ENCODE peak calls at places on chromosomes 2 and 18, in six cellular contexts. One of them, this sample, is unnamed.

GRCh38 chr2:141557329-141558098 is 573.3 kb downstream of the LRP1B start:
- DNase-seq in transverse colon: no peak
- DNase-seq in spleen: no peak
- DNase-seq in HL-60: peak
- DNase-seq in fibroblast of lung: peak
- DNase-seq in astrocyte: peak
- DNase-seq in this sample: peak

GRCh38 chr2:150482667-150483260 is 4.7 kb downstream of the RND3 start:
- DNase-seq in transverse colon: no peak
- DNase-seq in spleen: no peak
- DNase-seq in HL-60: no peak
- DNase-seq in fibroblast of lung: peak
- DNase-seq in astrocyte: no peak
- DNase-seq in this sample: no peak

GRCh38 chr2:218831378-218831990 is at the start of gene PRKAG3:
- DNase-seq in transverse colon: no peak
- DNase-seq in spleen: peak
- DNase-seq in HL-60: no peak
- DNase-seq in fibroblast of lung: no peak
- DNase-seq in astrocyte: no peak
- DNase-seq in this sample: no peak

GRCh38 chr18:60975419-60975818 is 357.8 kb upstream of the CDH20 start:
- DNase-seq in transverse colon: no peak
- DNase-seq in spleen: no peak
- DNase-seq in HL-60: no peak
- DNase-seq in fibroblast of lung: no peak
- DNase-seq in astrocyte: no peak
- DNase-seq in this sample: no peak

GRCh38 chr2:30661173-30662107 is 145.8 kb downstream of the CAPN13 start:
- DNase-seq in transverse colon: no peak
- DNase-seq in spleen: no peak
- DNase-seq in HL-60: no peak
- DNase-seq in fibroblast of lung: no peak
- DNase-seq in astrocyte: peak
- DNase-seq in this sample: no peak

GRCh38 chr2:230496891-230497290 is 80.9 kb downstream of the SP100 start:
- DNase-seq in transverse colon: no peak
- DNase-seq in spleen: no peak
- DNase-seq in HL-60: no peak
- DNase-seq in fibroblast of lung: no peak
- DNase-seq in astrocyte: no peak
- DNase-seq in this sample: no peak

GRCh38 chr2:224865016-224865415 is 148.9 kb upstream of the CCDC195 start:
- DNase-seq in transverse colon: no peak
- DNase-seq in spleen: no peak
- DNase-seq in HL-60: no peak
- DNase-seq in fibroblast of lung: no peak
- DNase-seq in astrocyte: peak
- DNase-seq in this sample: no peak

GRCh38 chr2:46364797-46365457 is 67.7 kb downstream of the EPAS1 start:
- DNase-seq in transverse colon: peak
- DNase-seq in spleen: no peak
- DNase-seq in HL-60: peak
- DNase-seq in fibroblast of lung: peak
- DNase-seq in astrocyte: peak
- DNase-seq in this sample: peak

GRCh38 chr2:25744055-25744454 is 70.7 kb upstream of the DTNB start:
- DNase-seq in transverse colon: no peak
- DNase-seq in spleen: no peak
- DNase-seq in HL-60: no peak
- DNase-seq in fibroblast of lung: no peak
- DNase-seq in astrocyte: no peak
- DNase-seq in this sample: no peak

GRCh38 chr2:238644095-238645081 is 203.5 kb upstream of the TWIST2 start:
- DNase-seq in transverse colon: no peak
- DNase-seq in spleen: no peak
- DNase-seq in HL-60: peak
- DNase-seq in fibroblast of lung: peak
- DNase-seq in astrocyte: peak
- DNase-seq in this sample: peak

GRCh38 chr2:228048838-228049490 is 132.5 kb downstream of the SPHKAP start:
- DNase-seq in transverse colon: peak
- DNase-seq in spleen: no peak
- DNase-seq in HL-60: no peak
- DNase-seq in fibroblast of lung: peak
- DNase-seq in astrocyte: peak
- DNase-seq in this sample: no peak

GRCh38 chr2:72533767-72534166 is 292.1 kb downstream of the EXOC6B start:
- DNase-seq in transverse colon: no peak
- DNase-seq in spleen: no peak
- DNase-seq in HL-60: no peak
- DNase-seq in fibroblast of lung: peak
- DNase-seq in astrocyte: peak
- DNase-seq in this sample: no peak

DNA sequence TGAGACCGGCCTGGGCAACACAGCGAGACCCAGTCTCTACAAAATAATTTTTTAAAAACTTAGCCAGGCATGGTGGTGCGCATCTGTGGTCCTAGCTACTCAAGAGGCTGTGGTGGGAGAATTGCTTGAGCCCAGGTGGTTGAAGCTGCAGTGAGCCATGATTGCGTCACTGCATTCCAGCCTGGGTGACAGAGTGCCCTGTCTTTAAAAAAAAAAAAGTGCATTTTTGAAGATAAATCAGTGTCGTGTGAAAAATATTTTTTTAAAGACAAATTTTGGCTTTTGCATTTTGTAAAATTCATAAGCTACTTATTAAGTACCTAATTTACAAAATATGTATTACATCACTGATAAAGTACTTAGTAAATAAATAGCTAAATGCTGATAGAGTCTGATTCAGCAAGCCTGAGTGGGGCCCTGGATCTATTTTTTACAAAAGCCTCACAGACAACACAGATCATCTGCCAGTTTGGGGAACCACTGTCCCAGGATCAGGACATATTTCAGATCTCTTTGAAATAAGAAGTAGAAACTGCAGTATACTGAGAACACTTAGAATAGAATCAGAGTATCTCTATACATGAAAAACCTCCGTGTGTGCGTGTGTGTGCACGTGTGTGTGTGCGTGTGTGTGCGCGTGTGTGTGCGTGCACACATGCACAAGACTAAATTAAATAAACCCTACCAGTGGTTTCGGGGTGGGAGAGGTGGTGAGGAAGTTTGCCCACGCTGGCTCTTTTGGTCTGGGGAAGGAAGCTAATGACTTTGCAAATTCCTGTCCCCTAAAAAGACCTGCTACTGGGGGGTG is 61.6 kb downstream of the AAK1 start:
- DNase-seq in transverse colon: no peak
- DNase-seq in spleen: no peak
- DNase-seq in HL-60: peak
- DNase-seq in fibroblast of lung: no peak
- DNase-seq in astrocyte: peak
- DNase-seq in this sample: no peak
- H3K4me3 ChIP-seq in transverse colon: no peak
- H3K4me3 ChIP-seq in spleen: no peak
- H3K4me3 ChIP-seq in HL-60: peak
- H3K4me3 ChIP-seq in fibroblast of lung: no peak
- H3K4me3 ChIP-seq in astrocyte: no peak
- H3K4me3 ChIP-seq in this sample: no peak

GRCh38 chr2:134119672-134120159 is 134.2 kb upstream of the MGAT5 start:
- DNase-seq in transverse colon: peak
- DNase-seq in spleen: peak
- DNase-seq in HL-60: peak
- DNase-seq in fibroblast of lung: peak
- DNase-seq in astrocyte: peak
- DNase-seq in this sample: peak

GRCh38 chr2:134120160-134120717 is 133.6 kb upstream of the MGAT5 start:
- DNase-seq in transverse colon: no peak
- DNase-seq in spleen: peak
- DNase-seq in HL-60: no peak
- DNase-seq in fibroblast of lung: no peak
- DNase-seq in astrocyte: no peak
- DNase-seq in this sample: no peak

GRCh38 chr2:134124047-134124753 is 129.7 kb upstream of the MGAT5 start:
- DNase-seq in transverse colon: peak
- DNase-seq in spleen: no peak
- DNase-seq in HL-60: no peak
- DNase-seq in fibroblast of lung: peak
- DNase-seq in astrocyte: no peak
- DNase-seq in this sample: no peak

GRCh38 chr2:134120718-134121630 is 132.9 kb upstream of the MGAT5 start:
- DNase-seq in transverse colon: peak
- DNase-seq in spleen: peak
- DNase-seq in HL-60: peak
- DNase-seq in fibroblast of lung: peak
- DNase-seq in astrocyte: peak
- DNase-seq in this sample: peak

DNA sequence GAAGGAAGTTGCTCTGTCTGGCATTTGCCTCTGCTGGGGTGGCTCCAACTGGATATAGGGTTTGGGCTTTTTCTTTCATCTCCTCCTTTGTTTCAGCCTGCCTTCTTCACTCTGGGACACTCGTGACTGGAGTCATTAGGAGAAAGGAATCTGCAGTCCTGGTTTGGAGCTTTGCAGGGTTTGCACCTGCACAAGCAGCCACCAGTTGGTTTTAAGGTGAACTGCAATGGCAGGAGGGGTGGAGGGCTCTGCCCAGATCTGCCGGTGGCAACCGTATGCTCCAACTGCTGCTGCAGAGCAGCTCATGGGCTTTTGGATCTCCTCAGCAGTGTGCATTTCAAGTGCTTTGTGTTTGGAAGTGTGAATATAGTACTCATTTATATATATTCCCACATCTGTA is 131.3 kb upstream of the MGAT5 start:
- DNase-seq in transverse colon: no peak
- DNase-seq in spleen: no peak
- DNase-seq in HL-60: no peak
- DNase-seq in fibroblast of lung: no peak
- DNase-seq in astrocyte: no peak
- DNase-seq in this sample: no peak
- TF ChIP-seq CTCF in transverse colon: peak
- TF ChIP-seq CTCF in spleen: no peak
- TF ChIP-seq CTCF in HL-60: no peak
- TF ChIP-seq CTCF in fibroblast of lung: no peak
- TF ChIP-seq CTCF in astrocyte: no peak
- TF ChIP-seq CTCF in this sample: no peak

DNA sequence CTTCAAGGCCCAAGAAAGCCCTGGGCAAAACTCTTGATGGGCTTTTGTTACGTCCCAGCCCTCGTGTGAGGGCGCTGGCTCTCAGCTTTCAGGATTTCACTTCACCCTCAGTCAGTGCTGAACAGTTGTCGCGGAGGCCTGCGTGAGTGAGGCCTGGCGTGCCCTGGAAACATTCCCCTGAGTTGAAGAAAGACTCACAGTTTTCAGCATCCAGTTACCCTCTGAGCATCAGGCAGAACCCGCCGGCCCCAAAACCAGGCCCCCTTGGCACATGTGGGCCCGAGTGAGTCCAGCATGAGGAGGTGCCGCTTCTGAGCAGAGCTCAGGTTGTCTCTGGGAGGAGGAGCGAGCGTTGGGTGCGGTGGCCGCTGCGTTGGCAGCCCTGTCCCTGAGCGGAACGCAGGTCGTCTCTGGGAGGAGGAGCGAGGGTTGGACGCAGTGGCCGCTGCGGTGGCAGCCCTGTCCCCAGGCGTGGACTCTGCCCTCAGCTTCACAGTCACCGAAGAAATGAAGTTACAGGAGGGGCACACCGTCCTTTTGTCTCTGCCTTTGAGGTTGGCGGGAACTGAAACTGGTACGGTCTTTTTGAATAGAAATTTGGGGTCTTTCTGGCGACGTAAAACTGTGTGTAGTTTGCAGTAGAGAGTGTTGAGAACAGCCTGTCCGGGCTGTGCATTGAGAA is at the start of gene NEU4:
- DNase-seq in transverse colon: peak
- DNase-seq in spleen: peak
- DNase-seq in HL-60: no peak
- DNase-seq in fibroblast of lung: no peak
- DNase-seq in astrocyte: no peak
- DNase-seq in this sample: no peak
- H3K4me3 ChIP-seq in transverse colon: peak
- H3K4me3 ChIP-seq in spleen: no peak
- H3K4me3 ChIP-seq in HL-60: no peak
- H3K4me3 ChIP-seq in fibroblast of lung: no peak
- H3K4me3 ChIP-seq in astrocyte: no peak
- H3K4me3 ChIP-seq in this sample: no peak

GRCh38 chr2:63841254-63842022 is at the start of gene UGP2:
- DNase-seq in transverse colon: peak
- DNase-seq in spleen: peak
- DNase-seq in HL-60: peak
- DNase-seq in fibroblast of lung: peak
- DNase-seq in astrocyte: peak
- DNase-seq in this sample: peak
- TF ChIP-seq CTCF in transverse colon: no peak
- TF ChIP-seq CTCF in spleen: no peak
- TF ChIP-seq CTCF in HL-60: no peak
- TF ChIP-seq CTCF in fibroblast of lung: peak
- TF ChIP-seq CTCF in astrocyte: no peak
- TF ChIP-seq CTCF in this sample: peak

DNA sequence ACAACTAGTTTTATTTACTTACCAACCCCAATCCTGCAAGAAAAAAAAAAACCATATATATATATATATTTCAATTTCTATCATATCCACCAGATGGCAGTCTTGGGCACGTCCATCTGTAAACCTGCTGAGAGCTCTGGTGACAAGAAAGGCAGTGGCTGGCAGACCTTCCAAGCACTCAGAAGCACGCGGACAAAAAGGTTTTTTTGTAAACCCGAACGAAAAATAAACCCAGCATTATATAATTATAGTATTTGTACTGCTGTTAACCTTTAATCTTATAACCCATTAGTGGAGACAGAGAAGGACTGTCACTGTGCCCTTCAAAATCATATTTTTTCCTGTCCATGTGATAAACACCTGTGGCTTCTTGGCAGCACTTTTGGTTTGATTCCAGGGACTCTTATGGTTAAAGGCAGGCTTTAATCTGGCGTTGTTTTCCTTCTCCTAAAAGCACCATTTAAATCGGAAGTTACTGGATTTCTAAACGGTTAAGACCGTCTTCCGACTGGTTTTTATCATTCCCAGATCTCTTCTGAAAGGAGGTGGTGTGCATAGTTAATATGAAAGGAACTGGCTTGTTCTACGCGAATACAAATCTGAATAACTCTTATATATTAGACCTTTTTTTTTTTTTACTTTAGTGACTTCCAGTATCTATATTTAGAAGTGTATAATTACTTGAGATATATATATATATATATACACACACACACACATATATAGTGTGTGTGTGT is 31.0 kb upstream of the SLC3A1 start:
- DNase-seq in transverse colon: peak
- DNase-seq in spleen: no peak
- DNase-seq in HL-60: peak
- DNase-seq in fibroblast of lung: peak
- DNase-seq in astrocyte: peak
- DNase-seq in this sample: peak
- H3K4me3 ChIP-seq in transverse colon: peak
- H3K4me3 ChIP-seq in spleen: peak
- H3K4me3 ChIP-seq in HL-60: no peak
- H3K4me3 ChIP-seq in fibroblast of lung: peak
- H3K4me3 ChIP-seq in astrocyte: peak
- H3K4me3 ChIP-seq in this sample: no peak

GRCh38 chr2:66445781-66446177 is 10.9 kb downstream of the MEIS1 start:
- DNase-seq in transverse colon: no peak
- DNase-seq in spleen: no peak
- DNase-seq in HL-60: no peak
- DNase-seq in fibroblast of lung: peak
- DNase-seq in astrocyte: no peak
- DNase-seq in this sample: no peak
- TF ChIP-seq CTCF in transverse colon: no peak
- TF ChIP-seq CTCF in spleen: no peak
- TF ChIP-seq CTCF in HL-60: no peak
- TF ChIP-seq CTCF in fibroblast of lung: no peak
- TF ChIP-seq CTCF in astrocyte: no peak
- TF ChIP-seq CTCF in this sample: no peak

GRCh38 chr2:118837067-118837466 is 10.4 kb downstream of the EN1 start:
- DNase-seq in transverse colon: no peak
- DNase-seq in spleen: peak
- DNase-seq in HL-60: no peak
- DNase-seq in fibroblast of lung: no peak
- DNase-seq in astrocyte: no peak
- DNase-seq in this sample: no peak
- H3K4me3 ChIP-seq in transverse colon: no peak
- H3K4me3 ChIP-seq in spleen: no peak
- H3K4me3 ChIP-seq in HL-60: no peak
- H3K4me3 ChIP-seq in fibroblast of lung: no peak
- H3K4me3 ChIP-seq in astrocyte: no peak
- H3K4me3 ChIP-seq in this sample: no peak